ENCODE peak calls at places on chromosomes 7 and 10, in eight cellular contexts. F, M, W, K, Z, T, D and S are unnamed samples.

GRCh38 chr10:13247784-13248183 is 13.6 kb upstream of the UCMA start:
- DNase-seq in F (no peak), M (no peak), W (no peak), K (no peak), Z (no peak), T (no peak), D (no peak), S (no peak)

GRCh38 chr7:7122701-7123281 is 59.6 kb upstream of the C1GALT1 start:
- DNase-seq in F (no peak), M (no peak), W (peak), K (no peak), Z (no peak), T (no peak), D (peak), S (no peak)

GRCh38 chr7:154841731-154842331 is 161.1 kb downstream of the PAXIP1 start:
- DNase-seq in F (no peak), M (no peak), W (no peak), K (no peak), Z (no peak), T (no peak), D (no peak), S (no peak)

GRCh38 chr7:77867208-77867915 is 68.8 kb downstream of the PHTF2 start:
- DNase-seq in F (no peak), M (no peak), W (peak), K (no peak), Z (no peak), T (no peak), D (no peak), S (no peak)

GRCh38 chr10:113162960-113163359 is 212.9 kb downstream of the TCF7L2 start:
- DNase-seq in F (no peak), M (no peak), W (no peak), K (no peak), Z (no peak), T (no peak), D (no peak), S (no peak)

GRCh38 chr7:122803323-122803722 is 82.9 kb downstream of the CADPS2 start:
- DNase-seq in F (peak), M (no peak), W (peak), K (no peak), Z (no peak), T (no peak), D (no peak), S (no peak)

GRCh38 chr7:92646966-92647625 is 56.9 kb upstream of the FAM133B start:
- DNase-seq in F (no peak), M (no peak), W (no peak), K (no peak), Z (no peak), T (no peak), D (no peak), S (no peak)

GRCh38 chr7:138495485-138495884 is 35.4 kb downstream of the TRIM24 start:
- DNase-seq in F (no peak), M (no peak), W (no peak), K (no peak), Z (no peak), T (no peak), D (no peak), S (no peak)

GRCh38 chr10:123385508-123385907 is 231.3 kb downstream of the BUB3 start:
- DNase-seq in F (no peak), M (no peak), W (no peak), K (no peak), Z (no peak), T (no peak), D (no peak), S (no peak)

GRCh38 chr7:95209778-95210177 is 114.6 kb downstream of the PON1 start:
- DNase-seq in F (no peak), M (no peak), W (no peak), K (no peak), Z (no peak), T (no peak), D (no peak), S (no peak)

GRCh38 chr7:11969627-11970026 is 137.6 kb upstream of the THSD7A start:
- DNase-seq in F (no peak), M (no peak), W (no peak), K (no peak), Z (no peak), T (no peak), D (no peak), S (no peak)

GRCh38 chr10:79202188-79203013 is 133.6 kb downstream of the ZMIZ1 start:
- DNase-seq in F (peak), M (no peak), W (peak), K (peak), Z (no peak), T (peak), D (no peak), S (no peak)

GRCh38 chr10:70256463-70256862 is 23.2 kb upstream of the PPA1 start:
- DNase-seq in F (no peak), M (no peak), W (no peak), K (no peak), Z (no peak), T (no peak), D (no peak), S (no peak)

GRCh38 chr10:29949411-29950011 is 109.9 kb downstream of the JCAD start:
- DNase-seq in F (no peak), M (peak), W (peak), K (no peak), Z (no peak), T (no peak), D (peak), S (no peak)

GRCh38 chr7:154744861-154745258 is 258.1 kb downstream of the PAXIP1 start:
- DNase-seq in F (no peak), M (no peak), W (no peak), K (no peak), Z (no peak), T (no peak), D (no peak), S (no peak)

GRCh38 chr7:128404826-128405344 is 4.9 kb downstream of the IMPDH1 start:
- DNase-seq in F (peak), M (no peak), W (no peak), K (no peak), Z (no peak), T (peak), D (no peak), S (no peak)

GRCh38 chr10:71085689-71086438 is 126.5 kb upstream of the UNC5B start:
- DNase-seq in F (no peak), M (no peak), W (no peak), K (peak), Z (no peak), T (peak), D (no peak), S (peak)

GRCh38 chr10:123549761-123550454 is 116.2 kb upstream of the GPR26 start:
- DNase-seq in F (no peak), M (no peak), W (no peak), K (no peak), Z (no peak), T (no peak), D (no peak), S (no peak)

GRCh38 chr10:116891208-116891607 is 41.9 kb downstream of the ENO4 start:
- DNase-seq in F (no peak), M (peak), W (peak), K (no peak), Z (no peak), T (no peak), D (peak), S (no peak)

GRCh38 chr7:74173074-74173473 is 1.1 kb upstream of the EIF4H start:
- DNase-seq in F (peak), M (no peak), W (no peak), K (peak), Z (no peak), T (no peak), D (no peak), S (no peak)

GRCh38 chr10:21315321-21316220 is 209.9 kb downstream of the SKIDA1 start:
- DNase-seq in F (no peak), M (peak), W (peak), K (peak), Z (no peak), T (no peak), D (peak), S (peak)

GRCh38 chr10:127012769-127013152 is 107.5 kb downstream of the DOCK1 start:
- DNase-seq in F (no peak), M (no peak), W (no peak), K (peak), Z (no peak), T (peak), D (no peak), S (peak)

GRCh38 chr10:62652114-62652513 is 152.4 kb upstream of the ADO start:
- DNase-seq in F (no peak), M (no peak), W (peak), K (no peak), Z (no peak), T (no peak), D (peak), S (no peak)

GRCh38 chr10:111319866-111320265 is 243.0 kb downstream of the ADRA2A start:
- DNase-seq in F (no peak), M (no peak), W (no peak), K (no peak), Z (no peak), T (no peak), D (no peak), S (no peak)

GRCh38 chr10:110820321-110820814 is 51.4 kb upstream of the PDCD4 start:
- DNase-seq in F (no peak), M (no peak), W (peak), K (no peak), Z (no peak), T (no peak), D (no peak), S (peak)

GRCh38 chr7:134034652-134035051 is 92.5 kb upstream of the LRGUK start:
- DNase-seq in F (no peak), M (no peak), W (no peak), K (no peak), Z (no peak), T (no peak), D (no peak), S (no peak)

GRCh38 chr7:106979551-106980357 is 64.8 kb upstream of the PRKAR2B start:
- DNase-seq in F (no peak), M (no peak), W (no peak), K (no peak), Z (no peak), T (no peak), D (no peak), S (no peak)

GRCh38 chr10:48299066-48299465 is 7.4 kb upstream of the MAPK8 start:
- DNase-seq in F (no peak), M (no peak), W (no peak), K (no peak), Z (no peak), T (no peak), D (no peak), S (no peak)

GRCh38 chr10:60456053-60456452 is 66.4 kb upstream of the ANK3 start:
- DNase-seq in F (no peak), M (no peak), W (no peak), K (no peak), Z (no peak), T (no peak), D (no peak), S (no peak)

GRCh38 chr10:58755688-58756087 is 243.0 kb downstream of the BICC1 start:
- DNase-seq in F (no peak), M (peak), W (peak), K (no peak), Z (no peak), T (no peak), D (peak), S (peak)

GRCh38 chr7:157689269-157690057 is 352.7 kb downstream of the DNAJB6 start:
- DNase-seq in F (peak), M (no peak), W (no peak), K (no peak), Z (no peak), T (peak), D (no peak), S (no peak)

GRCh38 chr7:157688439-157689268 is 351.9 kb downstream of the DNAJB6 start:
- DNase-seq in F (no peak), M (no peak), W (no peak), K (no peak), Z (no peak), T (peak), D (no peak), S (no peak)

GRCh38 chr7:157691521-157692155 is 354.8 kb downstream of the DNAJB6 start:
- DNase-seq in F (peak), M (no peak), W (no peak), K (peak), Z (no peak), T (peak), D (no peak), S (no peak)

GRCh38 chr7:157690833-157691382 is 354.1 kb downstream of the DNAJB6 start:
- DNase-seq in F (peak), M (no peak), W (peak), K (peak), Z (no peak), T (peak), D (peak), S (peak)

GRCh38 chr7:157690058-157690832 is 353.4 kb downstream of the DNAJB6 start:
- DNase-seq in F (peak), M (no peak), W (no peak), K (peak), Z (no peak), T (peak), D (no peak), S (no peak)
- H3K4me3 ChIP-seq in F (peak), M (no peak), W (peak), K (peak), Z (peak), T (peak), D (no peak), S (peak)

DNA sequence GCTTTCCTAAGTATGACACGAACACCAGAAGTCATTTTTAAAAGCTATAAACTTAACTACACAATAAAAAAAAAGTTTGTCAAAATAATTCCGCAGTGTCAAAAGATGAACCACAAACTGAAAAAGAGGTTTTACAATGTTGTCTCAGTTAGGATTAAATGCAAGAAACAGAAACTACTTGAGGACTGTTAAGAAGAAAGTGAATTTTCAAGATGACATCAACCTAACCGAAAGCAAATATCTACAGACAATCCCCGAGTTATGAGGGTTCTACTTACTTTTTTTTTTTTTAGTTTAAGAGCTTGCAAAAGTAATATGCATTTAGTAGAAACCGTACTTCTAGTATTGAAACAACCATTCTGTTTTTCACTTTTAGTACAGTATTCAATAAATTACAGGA is 62.3 kb downstream of the TFPI2 start:
- DNase-seq in F (no peak), M (no peak), W (no peak), K (no peak), Z (no peak), T (no peak), D (no peak), S (no peak)
- H3K4me3 ChIP-seq in F (no peak), M (no peak), W (no peak), K (no peak), Z (no peak), T (no peak), D (no peak), S (no peak)

DNA sequence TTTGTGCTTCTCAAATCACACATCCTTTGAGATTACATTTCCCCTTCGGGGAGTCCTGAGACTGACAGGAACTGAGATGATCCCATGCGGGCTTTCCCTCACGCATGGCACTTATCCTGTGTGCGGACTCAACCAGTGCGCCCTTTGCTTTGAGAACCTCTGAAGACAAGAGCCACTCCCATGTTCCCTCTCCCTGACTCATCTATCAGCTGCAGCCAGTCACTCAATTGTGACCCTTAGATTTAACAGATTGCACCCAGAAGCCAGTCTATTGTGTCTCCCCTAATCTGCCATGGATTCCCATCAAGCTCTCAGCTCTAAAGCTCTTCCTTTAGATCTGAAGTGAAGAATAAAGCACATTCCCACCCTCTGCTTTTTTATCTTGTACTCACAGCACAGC is 353.9 kb upstream of the MEOX2 start:
- DNase-seq in F (no peak), M (no peak), W (no peak), K (no peak), Z (no peak), T (no peak), D (no peak), S (no peak)
- H3K4me3 ChIP-seq in F (no peak), M (no peak), W (no peak), K (no peak), Z (no peak), T (no peak), D (no peak), S (no peak)

DNA sequence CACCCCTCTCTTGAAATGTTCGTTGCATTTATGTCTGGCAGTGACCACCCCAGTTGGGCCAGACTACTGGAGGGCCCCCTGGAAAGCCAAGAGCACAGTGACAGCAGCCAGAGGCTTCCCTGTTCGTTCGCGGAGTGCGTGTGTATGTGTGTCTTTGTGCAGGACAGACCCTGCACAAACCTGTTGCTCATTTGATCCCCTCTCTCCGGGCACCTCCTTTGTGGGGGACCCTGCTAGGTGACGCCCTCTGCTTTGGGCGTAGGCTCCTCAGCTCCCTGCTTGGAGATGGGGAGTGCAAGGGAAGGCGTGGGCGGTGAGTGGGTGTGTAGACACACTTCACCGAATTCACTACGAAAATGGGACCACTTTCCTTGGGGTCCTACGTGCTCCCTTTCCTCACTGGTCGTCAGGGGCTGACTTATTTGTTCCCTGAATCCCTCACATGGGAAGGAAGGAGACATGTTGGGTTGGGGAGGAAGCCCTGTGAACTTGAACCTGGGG is 38.7 kb downstream of the AGAP3 start:
- DNase-seq in F (no peak), M (no peak), W (no peak), K (no peak), Z (no peak), T (no peak), D (no peak), S (no peak)
- H3K4me3 ChIP-seq in F (no peak), M (no peak), W (no peak), K (no peak), Z (no peak), T (no peak), D (no peak), S (peak)

DNA sequence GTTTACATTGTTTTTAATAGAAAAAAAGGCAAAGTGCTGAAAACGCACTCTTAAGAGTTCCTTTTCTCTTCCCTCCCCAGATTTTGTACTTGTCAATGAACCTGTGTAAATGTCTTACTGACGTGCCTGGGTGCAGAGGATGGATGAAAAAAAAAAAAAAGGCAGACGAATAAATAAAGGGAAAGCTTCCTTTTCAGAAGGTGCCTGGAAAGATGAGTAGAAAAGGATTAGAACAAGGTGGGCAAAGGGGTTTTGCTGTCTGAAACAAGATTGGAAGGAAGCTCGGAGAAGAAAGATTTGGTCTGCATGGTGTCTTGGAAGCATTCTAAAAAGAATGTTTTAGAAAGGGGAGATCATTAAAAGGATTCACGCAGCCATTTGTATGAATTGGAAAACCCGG is 80.9 kb downstream of the PRTFDC1 start:
- DNase-seq in F (no peak), M (no peak), W (no peak), K (no peak), Z (no peak), T (no peak), D (no peak), S (no peak)
- H3K4me3 ChIP-seq in F (no peak), M (no peak), W (no peak), K (no peak), Z (no peak), T (no peak), D (no peak), S (no peak)

GRCh38 chr7:28953628-28954027 is 4.5 kb downstream of the TRIL start:
- DNase-seq in F (no peak), M (no peak), W (peak), K (no peak), Z (no peak), T (no peak), D (no peak), S (no peak)
- H3K4me3 ChIP-seq in F (no peak), M (no peak), W (no peak), K (no peak), Z (no peak), T (no peak), D (no peak), S (no peak)

GRCh38 chr10:27410153-27410552 is 94.0 kb upstream of the RAB18 start:
- DNase-seq in F (no peak), M (no peak), W (no peak), K (no peak), Z (no peak), T (no peak), D (no peak), S (no peak)

GRCh38 chr10:27413831-27414348 is 90.2 kb upstream of the RAB18 start:
- DNase-seq in F (no peak), M (no peak), W (no peak), K (no peak), Z (no peak), T (no peak), D (no peak), S (no peak)

GRCh38 chr10:27413387-27413786 is 90.7 kb upstream of the RAB18 start:
- DNase-seq in F (no peak), M (no peak), W (no peak), K (no peak), Z (no peak), T (no peak), D (no peak), S (no peak)
- H3K4me3 ChIP-seq in F (no peak), M (no peak), W (no peak), K (no peak), Z (no peak), T (no peak), D (no peak), S (no peak)

GRCh38 chr7:27172388-27172774 is 1.7 kb downstream of the HOXA10 start:
- DNase-seq in F (peak), M (no peak), W (no peak), K (peak), Z (no peak), T (no peak), D (no peak), S (peak)
- H3K4me3 ChIP-seq in F (peak), M (no peak), W (no peak), K (no peak), Z (no peak), T (peak), D (peak), S (peak)